ENCODE peak calls at places on chromosomes 6 and 20, in six cellular contexts. One of them, this sample, is unnamed. For H3K36me3, the result is how much of the 10 kb centered on the place peaks cover.

GRCh38 chr20:57414867-57415592 is 23.8 kb downstream of the RBM38 start:
- DNase-seq in OCI-LY7: no peak
- DNase-seq in sigmoid colon: no peak
- DNase-seq in esophagus muscularis mucosa: no peak
- DNase-seq in thoracic aorta: no peak
- DNase-seq in uterus: peak
- DNase-seq in this sample: no peak

GRCh38 chr6:161694995-161695394 is 421.1 kb upstream of the AGPAT4 start:
- DNase-seq in OCI-LY7: peak
- DNase-seq in sigmoid colon: no peak
- DNase-seq in esophagus muscularis mucosa: no peak
- DNase-seq in thoracic aorta: no peak
- DNase-seq in uterus: no peak
- DNase-seq in this sample: no peak

GRCh38 chr6:82246370-82246769 is 1.2 kb downstream of the IBTK start:
- DNase-seq in OCI-LY7: no peak
- DNase-seq in sigmoid colon: no peak
- DNase-seq in esophagus muscularis mucosa: no peak
- DNase-seq in thoracic aorta: no peak
- DNase-seq in uterus: no peak
- DNase-seq in this sample: no peak

GRCh38 chr6:53792016-53792415 is 2.8 kb upstream of the LRRC1 start:
- DNase-seq in OCI-LY7: no peak
- DNase-seq in sigmoid colon: no peak
- DNase-seq in esophagus muscularis mucosa: no peak
- DNase-seq in thoracic aorta: no peak
- DNase-seq in uterus: no peak
- DNase-seq in this sample: no peak

GRCh38 chr20:15039088-15039762 is 701.8 kb upstream of the FLRT3 start:
- DNase-seq in OCI-LY7: no peak
- DNase-seq in sigmoid colon: no peak
- DNase-seq in esophagus muscularis mucosa: no peak
- DNase-seq in thoracic aorta: no peak
- DNase-seq in uterus: peak
- DNase-seq in this sample: no peak

GRCh38 chr6:163793584-163793983 is 379.1 kb downstream of the QKI start:
- DNase-seq in OCI-LY7: no peak
- DNase-seq in sigmoid colon: no peak
- DNase-seq in esophagus muscularis mucosa: no peak
- DNase-seq in thoracic aorta: no peak
- DNase-seq in uterus: no peak
- DNase-seq in this sample: no peak

GRCh38 chr20:40965671-40966070 is 63.0 kb upstream of the TOP1 start:
- DNase-seq in OCI-LY7: no peak
- DNase-seq in sigmoid colon: peak
- DNase-seq in esophagus muscularis mucosa: no peak
- DNase-seq in thoracic aorta: no peak
- DNase-seq in uterus: no peak
- DNase-seq in this sample: peak

GRCh38 chr6:56528412-56528841 is 114.3 kb downstream of the DST start:
- DNase-seq in OCI-LY7: no peak
- DNase-seq in sigmoid colon: no peak
- DNase-seq in esophagus muscularis mucosa: no peak
- DNase-seq in thoracic aorta: no peak
- DNase-seq in uterus: no peak
- DNase-seq in this sample: no peak

GRCh38 chr20:54221996-54222890 is 14.4 kb downstream of the PFDN4 start:
- DNase-seq in OCI-LY7: no peak
- DNase-seq in sigmoid colon: no peak
- DNase-seq in esophagus muscularis mucosa: no peak
- DNase-seq in thoracic aorta: no peak
- DNase-seq in uterus: no peak
- DNase-seq in this sample: no peak

GRCh38 chr6:138965971-138966370 is 22.1 kb downstream of the REPS1 start:
- DNase-seq in OCI-LY7: no peak
- DNase-seq in sigmoid colon: no peak
- DNase-seq in esophagus muscularis mucosa: no peak
- DNase-seq in thoracic aorta: no peak
- DNase-seq in uterus: no peak
- DNase-seq in this sample: no peak

GRCh38 chr6:111024661-111025060 is 42.8 kb downstream of the RPF2 start:
- DNase-seq in OCI-LY7: no peak
- DNase-seq in sigmoid colon: no peak
- DNase-seq in esophagus muscularis mucosa: no peak
- DNase-seq in thoracic aorta: no peak
- DNase-seq in uterus: no peak
- DNase-seq in this sample: no peak

GRCh38 chr20:53957421-53958172 is 112.8 kb downstream of the BCAS1 start:
- DNase-seq in OCI-LY7: peak
- DNase-seq in sigmoid colon: no peak
- DNase-seq in esophagus muscularis mucosa: no peak
- DNase-seq in thoracic aorta: no peak
- DNase-seq in uterus: no peak
- DNase-seq in this sample: no peak

GRCh38 chr6:107697682-107698081 is 126.4 kb downstream of the SCML4 start:
- DNase-seq in OCI-LY7: no peak
- DNase-seq in sigmoid colon: no peak
- DNase-seq in esophagus muscularis mucosa: no peak
- DNase-seq in thoracic aorta: no peak
- DNase-seq in uterus: no peak
- DNase-seq in this sample: no peak

GRCh38 chr20:63829943-63830820 is 882 bp downstream of the ZBTB46 start:
- DNase-seq in OCI-LY7: no peak
- DNase-seq in sigmoid colon: no peak
- DNase-seq in esophagus muscularis mucosa: no peak
- DNase-seq in thoracic aorta: no peak
- DNase-seq in uterus: peak
- DNase-seq in this sample: no peak

GRCh38 chr6:9851541-9852380 is 563.1 kb downstream of the TFAP2A start:
- DNase-seq in OCI-LY7: no peak
- DNase-seq in sigmoid colon: no peak
- DNase-seq in esophagus muscularis mucosa: no peak
- DNase-seq in thoracic aorta: no peak
- DNase-seq in uterus: no peak
- DNase-seq in this sample: no peak

GRCh38 chr20:4613718-4614620 is 107.7 kb upstream of the PRND start:
- DNase-seq in OCI-LY7: peak
- DNase-seq in sigmoid colon: no peak
- DNase-seq in esophagus muscularis mucosa: peak
- DNase-seq in thoracic aorta: no peak
- DNase-seq in uterus: peak
- DNase-seq in this sample: peak

GRCh38 chr6:4732691-4733315 is 43.4 kb upstream of the CDYL start:
- DNase-seq in OCI-LY7: no peak
- DNase-seq in sigmoid colon: peak
- DNase-seq in esophagus muscularis mucosa: peak
- DNase-seq in thoracic aorta: no peak
- DNase-seq in uterus: peak
- DNase-seq in this sample: no peak

GRCh38 chr20:63374532-63374931 is 13.4 kb upstream of the CHRNA4 start:
- DNase-seq in OCI-LY7: no peak
- DNase-seq in sigmoid colon: no peak
- DNase-seq in esophagus muscularis mucosa: no peak
- DNase-seq in thoracic aorta: no peak
- DNase-seq in uterus: no peak
- DNase-seq in this sample: no peak

GRCh38 chr6:81451787-81452186 is 300.7 kb downstream of the TENT5A start:
- DNase-seq in OCI-LY7: no peak
- DNase-seq in sigmoid colon: no peak
- DNase-seq in esophagus muscularis mucosa: no peak
- DNase-seq in thoracic aorta: no peak
- DNase-seq in uterus: no peak
- DNase-seq in this sample: no peak

GRCh38 chr6:27623103-27623502 is 150.2 kb upstream of the ZNF184 start:
- DNase-seq in OCI-LY7: no peak
- DNase-seq in sigmoid colon: no peak
- DNase-seq in esophagus muscularis mucosa: no peak
- DNase-seq in thoracic aorta: no peak
- DNase-seq in uterus: no peak
- DNase-seq in this sample: no peak

GRCh38 chr6:89310929-89311328 is 4.2 kb downstream of the GABRR2 start:
- DNase-seq in OCI-LY7: no peak
- DNase-seq in sigmoid colon: no peak
- DNase-seq in esophagus muscularis mucosa: no peak
- DNase-seq in thoracic aorta: no peak
- DNase-seq in uterus: no peak
- DNase-seq in this sample: no peak

GRCh38 chr6:34275128-34275804 is 26.5 kb upstream of the SMIM29 start:
- DNase-seq in OCI-LY7: peak
- DNase-seq in sigmoid colon: no peak
- DNase-seq in esophagus muscularis mucosa: no peak
- DNase-seq in thoracic aorta: no peak
- DNase-seq in uterus: no peak
- DNase-seq in this sample: no peak

DNA sequence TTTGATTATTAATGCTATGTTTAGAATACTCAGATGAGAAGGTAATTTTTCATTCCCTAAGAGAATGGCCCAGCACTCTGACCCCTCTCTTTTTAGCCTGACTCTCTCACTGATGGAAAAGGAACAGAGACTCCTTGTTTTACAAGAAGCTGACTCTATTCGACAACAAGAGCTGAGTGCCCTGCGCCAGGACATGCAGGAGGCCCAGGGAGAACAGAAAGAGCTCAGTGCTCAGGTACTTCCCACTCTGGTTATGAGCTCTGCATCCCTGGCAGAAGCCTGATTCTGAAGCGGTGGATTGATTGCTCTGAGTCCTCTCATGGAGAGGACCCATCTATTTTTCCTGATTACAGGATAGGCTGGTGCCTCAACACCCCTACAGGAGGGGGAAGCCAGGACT is 33.0 kb downstream of the C20orf173 start:
- DNase-seq in OCI-LY7: no peak
- DNase-seq in sigmoid colon: no peak
- DNase-seq in esophagus muscularis mucosa: no peak
- DNase-seq in thoracic aorta: no peak
- DNase-seq in uterus: no peak
- DNase-seq in this sample: no peak
- H3K36me3 ChIP-seq in OCI-LY7: half or more
- H3K36me3 ChIP-seq in sigmoid colon: under half
- H3K36me3 ChIP-seq in esophagus muscularis mucosa: half or more
- H3K36me3 ChIP-seq in thoracic aorta: under half
- H3K36me3 ChIP-seq in uterus: under half
- H3K36me3 ChIP-seq in this sample: half or more

GRCh38 chr6:84197708-84198107 is 29.7 kb downstream of the CEP162 start:
- DNase-seq in OCI-LY7: no peak
- DNase-seq in sigmoid colon: no peak
- DNase-seq in esophagus muscularis mucosa: no peak
- DNase-seq in thoracic aorta: no peak
- DNase-seq in uterus: no peak
- DNase-seq in this sample: no peak

GRCh38 chr6:84191802-84192201 is 35.6 kb downstream of the CEP162 start:
- DNase-seq in OCI-LY7: no peak
- DNase-seq in sigmoid colon: no peak
- DNase-seq in esophagus muscularis mucosa: no peak
- DNase-seq in thoracic aorta: no peak
- DNase-seq in uterus: no peak
- DNase-seq in this sample: no peak

DNA sequence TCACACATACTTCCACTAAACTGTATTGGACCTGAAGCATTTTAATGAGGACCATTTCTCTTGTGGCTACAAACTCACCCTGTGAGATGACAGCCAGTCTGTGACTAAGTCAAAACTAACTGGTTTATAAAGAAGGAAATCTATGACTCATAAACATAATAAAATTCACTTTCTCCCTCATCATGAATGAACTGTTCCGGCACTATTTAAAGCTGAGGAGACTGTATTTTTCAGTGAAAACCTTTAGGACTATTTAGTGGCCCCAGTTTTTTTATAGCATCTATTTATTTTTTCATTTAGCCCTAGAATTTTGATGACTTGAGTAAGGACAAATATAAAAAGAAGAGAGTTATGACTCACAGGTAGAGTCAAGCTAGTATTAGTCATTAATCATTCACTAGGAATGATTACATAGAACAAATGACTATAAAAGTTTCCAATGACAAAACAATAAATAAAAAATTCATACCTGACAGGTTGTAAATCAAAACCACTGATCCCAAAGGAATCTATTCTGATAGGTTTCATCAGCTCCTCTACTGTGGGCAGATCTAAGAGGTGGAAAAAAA is 34.2 kb downstream of the CEP162 start:
- DNase-seq in OCI-LY7: no peak
- DNase-seq in sigmoid colon: no peak
- DNase-seq in esophagus muscularis mucosa: no peak
- DNase-seq in thoracic aorta: no peak
- DNase-seq in uterus: no peak
- DNase-seq in this sample: no peak
- H3K27ac ChIP-seq in OCI-LY7: no peak
- H3K27ac ChIP-seq in sigmoid colon: no peak
- H3K27ac ChIP-seq in esophagus muscularis mucosa: no peak
- H3K27ac ChIP-seq in thoracic aorta: peak
- H3K27ac ChIP-seq in uterus: no peak
- H3K27ac ChIP-seq in this sample: no peak

GRCh38 chr6:87590989-87591388 is 1.1 kb downstream of the ORC3 start:
- DNase-seq in OCI-LY7: no peak
- DNase-seq in sigmoid colon: no peak
- DNase-seq in esophagus muscularis mucosa: no peak
- DNase-seq in thoracic aorta: no peak
- DNase-seq in uterus: no peak
- DNase-seq in this sample: no peak

GRCh38 chr6:87590417-87590880 is 514 bp downstream of the ORC3 start:
- DNase-seq in OCI-LY7: no peak
- DNase-seq in sigmoid colon: no peak
- DNase-seq in esophagus muscularis mucosa: no peak
- DNase-seq in thoracic aorta: no peak
- DNase-seq in uterus: no peak
- DNase-seq in this sample: no peak

GRCh38 chr6:87586371-87587077 is 3.3 kb downstream of the RARS2 start:
- DNase-seq in OCI-LY7: no peak
- DNase-seq in sigmoid colon: no peak
- DNase-seq in esophagus muscularis mucosa: no peak
- DNase-seq in thoracic aorta: no peak
- DNase-seq in uterus: no peak
- DNase-seq in this sample: no peak

GRCh38 chr6:87588756-87589407 is 905 bp downstream of the RARS2 start:
- DNase-seq in OCI-LY7: no peak
- DNase-seq in sigmoid colon: no peak
- DNase-seq in esophagus muscularis mucosa: no peak
- DNase-seq in thoracic aorta: no peak
- DNase-seq in uterus: no peak
- DNase-seq in this sample: no peak

GRCh38 chr6:87589693-87590416 is at the start of the genes ORC3 and RARS2:
- DNase-seq in OCI-LY7: peak
- DNase-seq in sigmoid colon: peak
- DNase-seq in esophagus muscularis mucosa: peak
- DNase-seq in thoracic aorta: peak
- DNase-seq in uterus: peak
- DNase-seq in this sample: peak
- H3K4me3 ChIP-seq in OCI-LY7: peak
- H3K4me3 ChIP-seq in sigmoid colon: peak
- H3K4me3 ChIP-seq in esophagus muscularis mucosa: peak
- H3K4me3 ChIP-seq in thoracic aorta: peak
- H3K4me3 ChIP-seq in uterus: peak
- H3K4me3 ChIP-seq in this sample: peak

DNA sequence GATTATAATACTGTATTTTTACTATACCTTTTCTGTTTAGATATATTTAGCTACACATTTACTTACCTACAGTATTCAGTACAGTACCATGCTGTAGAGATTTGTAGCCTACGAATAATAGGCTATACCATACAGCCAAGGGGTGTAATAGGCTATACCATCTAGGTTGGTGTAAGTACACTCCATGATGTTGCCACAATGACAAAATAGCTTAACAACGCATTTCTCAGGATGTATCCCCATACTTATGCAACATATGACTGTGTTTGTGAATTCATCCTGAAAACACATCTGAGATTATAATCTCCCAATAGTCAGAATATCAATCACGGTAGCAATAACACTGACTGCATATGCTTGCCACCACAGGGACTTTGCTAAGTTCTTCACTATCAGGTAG is 20.7 kb downstream of the B4GALT5 start:
- DNase-seq in OCI-LY7: no peak
- DNase-seq in sigmoid colon: no peak
- DNase-seq in esophagus muscularis mucosa: no peak
- DNase-seq in thoracic aorta: no peak
- DNase-seq in uterus: no peak
- DNase-seq in this sample: no peak
- H3K36me3 ChIP-seq in OCI-LY7: under half
- H3K36me3 ChIP-seq in sigmoid colon: under half
- H3K36me3 ChIP-seq in esophagus muscularis mucosa: under half
- H3K36me3 ChIP-seq in thoracic aorta: under half
- H3K36me3 ChIP-seq in uterus: under half
- H3K36me3 ChIP-seq in this sample: under half